ENCODE peak calls at places on chromosomes 4 and X, in five cellular contexts. One of them, this sample, is unnamed.
A peak's percentile ranks its signal among the peaks of the same experiment; 100 is the strongest.

GRCh38 chr4:77710684-77711083 is 105.1 kb downstream of the CXCL13 start:
- DNase-seq in C1 segment of cervical spinal cord: no peak
- DNase-seq in anterior cingulate cortex: no peak
- DNase-seq in effector CD4-positive, alpha-beta T cell: no peak
- DNase-seq in Right ventricle myocardium inferior: no peak
- DNase-seq in this sample: no peak

GRCh38 chrX:109774706-109775105 is 41.6 kb upstream of the ACSL4 start:
- DNase-seq in anterior cingulate cortex: no peak
- DNase-seq in effector CD4-positive, alpha-beta T cell: no peak
- DNase-seq in Right ventricle myocardium inferior: no peak
- DNase-seq in C1 segment of cervical spinal cord: no peak
- DNase-seq in this sample: no peak

GRCh38 chrX:117996918-117997480 is 119.6 kb downstream of the KLHL13 start:
- DNase-seq in anterior cingulate cortex: no peak
- DNase-seq in Right ventricle myocardium inferior: no peak
- DNase-seq in effector CD4-positive, alpha-beta T cell: no peak
- DNase-seq in C1 segment of cervical spinal cord: no peak
- DNase-seq in this sample: no peak

GRCh38 chr4:85720736-85721135 is 245.8 kb downstream of the ARHGAP24 start:
- DNase-seq in C1 segment of cervical spinal cord: no peak
- DNase-seq in effector CD4-positive, alpha-beta T cell: no peak
- DNase-seq in anterior cingulate cortex: no peak
- DNase-seq in Right ventricle myocardium inferior: no peak
- DNase-seq in this sample: no peak

GRCh38 chrX:149950681-149951080 is 12.4 kb upstream of the EOLA2 start:
- DNase-seq in Right ventricle myocardium inferior: no peak
- DNase-seq in effector CD4-positive, alpha-beta T cell: no peak
- DNase-seq in C1 segment of cervical spinal cord: no peak
- DNase-seq in anterior cingulate cortex: no peak
- DNase-seq in this sample: no peak

GRCh38 chr4:176774852-176775251 is 17.9 kb downstream of the VEGFC start:
- DNase-seq in C1 segment of cervical spinal cord: no peak
- DNase-seq in Right ventricle myocardium inferior: no peak
- DNase-seq in anterior cingulate cortex: no peak
- DNase-seq in effector CD4-positive, alpha-beta T cell: no peak
- DNase-seq in this sample: no peak

GRCh38 chr4:25524616-25525146 is 131.0 kb upstream of the SLC34A2 start:
- DNase-seq in C1 segment of cervical spinal cord: no peak
- DNase-seq in anterior cingulate cortex: no peak
- DNase-seq in Right ventricle myocardium inferior: no peak
- DNase-seq in effector CD4-positive, alpha-beta T cell: no peak
- DNase-seq in this sample: no peak

GRCh38 chr4:57119054-57119651 is 9.0 kb upstream of the IGFBP7 start:
- DNase-seq in anterior cingulate cortex: peak; percentile 53
- DNase-seq in C1 segment of cervical spinal cord: no peak
- DNase-seq in effector CD4-positive, alpha-beta T cell: no peak
- DNase-seq in Right ventricle myocardium inferior: no peak
- DNase-seq in this sample: no peak

GRCh38 chrX:154988719-154989118 is 33.8 kb downstream of the F8 start:
- DNase-seq in Right ventricle myocardium inferior: no peak
- DNase-seq in anterior cingulate cortex: no peak
- DNase-seq in C1 segment of cervical spinal cord: no peak
- DNase-seq in effector CD4-positive, alpha-beta T cell: no peak
- DNase-seq in this sample: no peak

GRCh38 chr4:76246025-76246424 is 5.5 kb upstream of the FAM47E start:
- DNase-seq in anterior cingulate cortex: no peak
- DNase-seq in effector CD4-positive, alpha-beta T cell: no peak
- DNase-seq in C1 segment of cervical spinal cord: no peak
- DNase-seq in Right ventricle myocardium inferior: no peak
- DNase-seq in this sample: no peak

GRCh38 chrX:54042609-54043010 is 1.7 kb downstream of the PHF8 start:
- DNase-seq in Right ventricle myocardium inferior: no peak
- DNase-seq in C1 segment of cervical spinal cord: no peak
- DNase-seq in anterior cingulate cortex: peak; percentile 15
- DNase-seq in effector CD4-positive, alpha-beta T cell: no peak
- DNase-seq in this sample: peak; percentile 5

GRCh38 chrX:63349307-63349706 is 1.8 kb downstream of the SPIN4 start:
- DNase-seq in Right ventricle myocardium inferior: no peak
- DNase-seq in C1 segment of cervical spinal cord: no peak
- DNase-seq in effector CD4-positive, alpha-beta T cell: no peak
- DNase-seq in anterior cingulate cortex: no peak
- DNase-seq in this sample: no peak

GRCh38 chr4:60805500-60806313 is 394.4 kb upstream of the ADGRL3 start:
- DNase-seq in C1 segment of cervical spinal cord: no peak
- DNase-seq in anterior cingulate cortex: no peak
- DNase-seq in effector CD4-positive, alpha-beta T cell: no peak
- DNase-seq in Right ventricle myocardium inferior: no peak
- DNase-seq in this sample: no peak

GRCh38 chrX:10534611-10535010 is 85.8 kb downstream of the MID1 start:
- DNase-seq in anterior cingulate cortex: no peak
- DNase-seq in C1 segment of cervical spinal cord: no peak
- DNase-seq in Right ventricle myocardium inferior: no peak
- DNase-seq in effector CD4-positive, alpha-beta T cell: no peak
- DNase-seq in this sample: no peak

GRCh38 chrX:106168107-106168506 is at the start of gene PWWP3B:
- DNase-seq in Right ventricle myocardium inferior: no peak
- DNase-seq in anterior cingulate cortex: peak; percentile 24
- DNase-seq in effector CD4-positive, alpha-beta T cell: no peak
- DNase-seq in C1 segment of cervical spinal cord: no peak
- DNase-seq in this sample: no peak

GRCh38 chr4:127049506-127049905 is 583.3 kb upstream of the INTU start:
- DNase-seq in effector CD4-positive, alpha-beta T cell: no peak
- DNase-seq in Right ventricle myocardium inferior: no peak
- DNase-seq in anterior cingulate cortex: no peak
- DNase-seq in C1 segment of cervical spinal cord: no peak
- DNase-seq in this sample: no peak

GRCh38 chr4:184232212-184232611 is 14.5 kb upstream of the ENPP6 start:
- DNase-seq in anterior cingulate cortex: no peak
- DNase-seq in Right ventricle myocardium inferior: no peak
- DNase-seq in effector CD4-positive, alpha-beta T cell: no peak
- DNase-seq in C1 segment of cervical spinal cord: no peak
- DNase-seq in this sample: no peak

GRCh38 chr4:54228563-54229501 is at the start of gene PDGFRA:
- DNase-seq in Right ventricle myocardium inferior: peak; percentile 80
- DNase-seq in C1 segment of cervical spinal cord: no peak
- DNase-seq in anterior cingulate cortex: peak; percentile 1
- DNase-seq in effector CD4-positive, alpha-beta T cell: no peak
- DNase-seq in this sample: no peak

GRCh38 chrX:125533352-125533751 is 213.7 kb downstream of the TEX13C start:
- DNase-seq in effector CD4-positive, alpha-beta T cell: no peak
- DNase-seq in Right ventricle myocardium inferior: no peak
- DNase-seq in C1 segment of cervical spinal cord: no peak
- DNase-seq in anterior cingulate cortex: no peak
- DNase-seq in this sample: no peak

GRCh38 chr4:189313861-189314513 is 626.7 kb upstream of the FRG1 start:
- DNase-seq in effector CD4-positive, alpha-beta T cell: no peak
- DNase-seq in Right ventricle myocardium inferior: no peak
- DNase-seq in anterior cingulate cortex: no peak
- DNase-seq in C1 segment of cervical spinal cord: no peak
- DNase-seq in this sample: no peak

GRCh38 chr4:139453041-139453370 is 915 bp upstream of the RAB33B start:
- DNase-seq in effector CD4-positive, alpha-beta T cell: peak; percentile 67
- DNase-seq in anterior cingulate cortex: peak; percentile 67
- DNase-seq in C1 segment of cervical spinal cord: no peak
- DNase-seq in Right ventricle myocardium inferior: no peak
- DNase-seq in this sample: no peak

GRCh38 chrX:23548164-23548563 is 119.1 kb upstream of the PRDX4 start:
- DNase-seq in Right ventricle myocardium inferior: no peak
- DNase-seq in C1 segment of cervical spinal cord: no peak
- DNase-seq in effector CD4-positive, alpha-beta T cell: no peak
- DNase-seq in anterior cingulate cortex: no peak
- DNase-seq in this sample: no peak

GRCh38 chrX:2921750-2922149 is 7.4 kb downstream of the ARSD start:
- DNase-seq in Right ventricle myocardium inferior: no peak
- DNase-seq in effector CD4-positive, alpha-beta T cell: no peak
- DNase-seq in anterior cingulate cortex: no peak
- DNase-seq in C1 segment of cervical spinal cord: no peak
- DNase-seq in this sample: no peak

GRCh38 chr4:52576326-52576725 is 82.8 kb downstream of the USP46 start:
- DNase-seq in anterior cingulate cortex: no peak
- DNase-seq in Right ventricle myocardium inferior: no peak
- DNase-seq in effector CD4-positive, alpha-beta T cell: no peak
- DNase-seq in C1 segment of cervical spinal cord: no peak
- DNase-seq in this sample: no peak

GRCh38 chr4:31016322-31017061 is 296.3 kb downstream of the PCDH7 start:
- DNase-seq in effector CD4-positive, alpha-beta T cell: no peak
- DNase-seq in Right ventricle myocardium inferior: no peak
- DNase-seq in anterior cingulate cortex: no peak
- DNase-seq in C1 segment of cervical spinal cord: no peak
- DNase-seq in this sample: no peak

GRCh38 chrX:141278306-141278705 is 36.0 kb upstream of the SPANXC start:
- DNase-seq in C1 segment of cervical spinal cord: no peak
- DNase-seq in effector CD4-positive, alpha-beta T cell: no peak
- DNase-seq in Right ventricle myocardium inferior: no peak
- DNase-seq in anterior cingulate cortex: peak; percentile 31
- DNase-seq in this sample: no peak

This sample was measured in occipital lobe.